ENCODE peak calls at places on chromosome 2, in eight cellular contexts. One of them, this sample, is unnamed. For H3K36me3, the result is how much of the 10 kb centered on the place peaks cover.

GRCh38 chr2:183490930-183491329 is 366.7 kb downstream of the NUP35 start:
- DNase-seq in fibroblast of lung: peak
- DNase-seq in astrocyte: peak
- DNase-seq in CD8-positive, alpha-beta T cell: no peak
- DNase-seq in mesenchymal stem cell: peak
- DNase-seq in ovary: no peak
- DNase-seq in HAP-1: no peak
- DNase-seq in neuronal stem cell: no peak
- DNase-seq in this sample: no peak

GRCh38 chr2:222805591-222806304 is 55.1 kb upstream of the ACSL3 start:
- DNase-seq in fibroblast of lung: no peak
- DNase-seq in astrocyte: no peak
- DNase-seq in CD8-positive, alpha-beta T cell: no peak
- DNase-seq in mesenchymal stem cell: peak
- DNase-seq in ovary: no peak
- DNase-seq in HAP-1: no peak
- DNase-seq in neuronal stem cell: no peak
- DNase-seq in this sample: no peak

GRCh38 chr2:135800513-135801460 is 36.2 kb downstream of the LCT start:
- DNase-seq in fibroblast of lung: no peak
- DNase-seq in astrocyte: no peak
- DNase-seq in CD8-positive, alpha-beta T cell: no peak
- DNase-seq in mesenchymal stem cell: no peak
- DNase-seq in ovary: no peak
- DNase-seq in HAP-1: no peak
- DNase-seq in neuronal stem cell: no peak
- DNase-seq in this sample: no peak

GRCh38 chr2:133146893-133147292 is 421.4 kb downstream of the NCKAP5 start:
- DNase-seq in fibroblast of lung: no peak
- DNase-seq in astrocyte: no peak
- DNase-seq in CD8-positive, alpha-beta T cell: no peak
- DNase-seq in mesenchymal stem cell: no peak
- DNase-seq in ovary: no peak
- DNase-seq in HAP-1: no peak
- DNase-seq in neuronal stem cell: no peak
- DNase-seq in this sample: no peak

GRCh38 chr2:19711470-19712372 is 190.1 kb downstream of the TTC32 start:
- DNase-seq in fibroblast of lung: peak
- DNase-seq in astrocyte: peak
- DNase-seq in CD8-positive, alpha-beta T cell: no peak
- DNase-seq in mesenchymal stem cell: peak
- DNase-seq in ovary: no peak
- DNase-seq in HAP-1: peak
- DNase-seq in neuronal stem cell: peak
- DNase-seq in this sample: no peak

GRCh38 chr2:148737742-148738141 is 93.2 kb downstream of the EPC2 start:
- DNase-seq in fibroblast of lung: no peak
- DNase-seq in astrocyte: no peak
- DNase-seq in CD8-positive, alpha-beta T cell: no peak
- DNase-seq in mesenchymal stem cell: no peak
- DNase-seq in ovary: no peak
- DNase-seq in HAP-1: no peak
- DNase-seq in neuronal stem cell: no peak
- DNase-seq in this sample: no peak

GRCh38 chr2:238561230-238561629 is 134.5 kb downstream of the ASB1 start:
- DNase-seq in fibroblast of lung: peak
- DNase-seq in astrocyte: peak
- DNase-seq in CD8-positive, alpha-beta T cell: no peak
- DNase-seq in mesenchymal stem cell: no peak
- DNase-seq in ovary: no peak
- DNase-seq in HAP-1: no peak
- DNase-seq in neuronal stem cell: no peak
- DNase-seq in this sample: no peak

GRCh38 chr2:120875431-120875830 is 139.8 kb downstream of the GLI2 start:
- DNase-seq in fibroblast of lung: no peak
- DNase-seq in astrocyte: no peak
- DNase-seq in CD8-positive, alpha-beta T cell: no peak
- DNase-seq in mesenchymal stem cell: no peak
- DNase-seq in ovary: no peak
- DNase-seq in HAP-1: no peak
- DNase-seq in neuronal stem cell: no peak
- DNase-seq in this sample: no peak

GRCh38 chr2:194105358-194105757 is 1551.7 kb upstream of the SLC39A10 start:
- DNase-seq in fibroblast of lung: no peak
- DNase-seq in astrocyte: no peak
- DNase-seq in CD8-positive, alpha-beta T cell: no peak
- DNase-seq in mesenchymal stem cell: no peak
- DNase-seq in ovary: no peak
- DNase-seq in HAP-1: no peak
- DNase-seq in neuronal stem cell: no peak
- DNase-seq in this sample: no peak

GRCh38 chr2:14587119-14587518 is 45.4 kb upstream of the LRATD1 start:
- DNase-seq in fibroblast of lung: peak
- DNase-seq in astrocyte: peak
- DNase-seq in CD8-positive, alpha-beta T cell: no peak
- DNase-seq in mesenchymal stem cell: no peak
- DNase-seq in ovary: no peak
- DNase-seq in HAP-1: no peak
- DNase-seq in neuronal stem cell: no peak
- DNase-seq in this sample: no peak

GRCh38 chr2:119290859-119291587 is 67.4 kb downstream of the STEAP3 start:
- DNase-seq in fibroblast of lung: peak
- DNase-seq in astrocyte: no peak
- DNase-seq in CD8-positive, alpha-beta T cell: no peak
- DNase-seq in mesenchymal stem cell: peak
- DNase-seq in ovary: peak
- DNase-seq in HAP-1: peak
- DNase-seq in neuronal stem cell: peak
- DNase-seq in this sample: no peak

GRCh38 chr2:240967681-240968621 is 30.5 kb upstream of the SNED1 start:
- DNase-seq in fibroblast of lung: no peak
- DNase-seq in astrocyte: no peak
- DNase-seq in CD8-positive, alpha-beta T cell: no peak
- DNase-seq in mesenchymal stem cell: no peak
- DNase-seq in ovary: no peak
- DNase-seq in HAP-1: no peak
- DNase-seq in neuronal stem cell: no peak
- DNase-seq in this sample: no peak

GRCh38 chr2:111184725-111185495 is 64.2 kb downstream of the BCL2L11 start:
- DNase-seq in fibroblast of lung: no peak
- DNase-seq in astrocyte: no peak
- DNase-seq in CD8-positive, alpha-beta T cell: no peak
- DNase-seq in mesenchymal stem cell: no peak
- DNase-seq in ovary: no peak
- DNase-seq in HAP-1: no peak
- DNase-seq in neuronal stem cell: no peak
- DNase-seq in this sample: no peak

GRCh38 chr2:54332386-54332785 is 76.4 kb upstream of the TSPYL6 start:
- DNase-seq in fibroblast of lung: peak
- DNase-seq in astrocyte: no peak
- DNase-seq in CD8-positive, alpha-beta T cell: no peak
- DNase-seq in mesenchymal stem cell: no peak
- DNase-seq in ovary: no peak
- DNase-seq in HAP-1: no peak
- DNase-seq in neuronal stem cell: no peak
- DNase-seq in this sample: no peak

GRCh38 chr2:47536696-47537095 is 133.7 kb downstream of the MSH2 start:
- DNase-seq in fibroblast of lung: peak
- DNase-seq in astrocyte: peak
- DNase-seq in CD8-positive, alpha-beta T cell: no peak
- DNase-seq in mesenchymal stem cell: no peak
- DNase-seq in ovary: no peak
- DNase-seq in HAP-1: no peak
- DNase-seq in neuronal stem cell: no peak
- DNase-seq in this sample: no peak

GRCh38 chr2:47535073-47535472 is 132.1 kb downstream of the MSH2 start:
- DNase-seq in fibroblast of lung: no peak
- DNase-seq in astrocyte: no peak
- DNase-seq in CD8-positive, alpha-beta T cell: no peak
- DNase-seq in mesenchymal stem cell: no peak
- DNase-seq in ovary: no peak
- DNase-seq in HAP-1: no peak
- DNase-seq in neuronal stem cell: no peak
- DNase-seq in this sample: no peak

GRCh38 chr2:47535991-47536390 is 133.0 kb downstream of the MSH2 start:
- DNase-seq in fibroblast of lung: peak
- DNase-seq in astrocyte: peak
- DNase-seq in CD8-positive, alpha-beta T cell: no peak
- DNase-seq in mesenchymal stem cell: peak
- DNase-seq in ovary: no peak
- DNase-seq in HAP-1: no peak
- DNase-seq in neuronal stem cell: no peak
- DNase-seq in this sample: no peak

GRCh38 chr2:47541848-47542450 is 139.0 kb downstream of the MSH2 start:
- DNase-seq in fibroblast of lung: no peak
- DNase-seq in astrocyte: no peak
- DNase-seq in CD8-positive, alpha-beta T cell: no peak
- DNase-seq in mesenchymal stem cell: peak
- DNase-seq in ovary: no peak
- DNase-seq in HAP-1: no peak
- DNase-seq in neuronal stem cell: no peak
- DNase-seq in this sample: no peak

GRCh38 chr2:47539228-47539627 is 136.3 kb downstream of the MSH2 start:
- DNase-seq in fibroblast of lung: no peak
- DNase-seq in astrocyte: no peak
- DNase-seq in CD8-positive, alpha-beta T cell: no peak
- DNase-seq in mesenchymal stem cell: no peak
- DNase-seq in ovary: no peak
- DNase-seq in HAP-1: no peak
- DNase-seq in neuronal stem cell: no peak
- DNase-seq in this sample: no peak
- H3K36me3 ChIP-seq in fibroblast of lung: under half
- H3K36me3 ChIP-seq in astrocyte: under half
- H3K36me3 ChIP-seq in CD8-positive, alpha-beta T cell: under half
- H3K36me3 ChIP-seq in mesenchymal stem cell: under half
- H3K36me3 ChIP-seq in ovary: under half
- H3K36me3 ChIP-seq in HAP-1: under half
- H3K36me3 ChIP-seq in neuronal stem cell: under half
- H3K36me3 ChIP-seq in this sample: under half

GRCh38 chr2:37230581-37230980 is 815 bp downstream of the CEBPZ start:
- DNase-seq in fibroblast of lung: peak
- DNase-seq in astrocyte: peak
- DNase-seq in CD8-positive, alpha-beta T cell: no peak
- DNase-seq in mesenchymal stem cell: peak
- DNase-seq in ovary: no peak
- DNase-seq in HAP-1: no peak
- DNase-seq in neuronal stem cell: no peak
- DNase-seq in this sample: no peak

GRCh38 chr2:37226863-37227262 is 4.5 kb downstream of the CEBPZ start:
- DNase-seq in fibroblast of lung: no peak
- DNase-seq in astrocyte: no peak
- DNase-seq in CD8-positive, alpha-beta T cell: no peak
- DNase-seq in mesenchymal stem cell: no peak
- DNase-seq in ovary: no peak
- DNase-seq in HAP-1: peak
- DNase-seq in neuronal stem cell: no peak
- DNase-seq in this sample: no peak

GRCh38 chr2:37232131-37232933 is 874 bp downstream of the NDUFAF7 start:
- DNase-seq in fibroblast of lung: peak
- DNase-seq in astrocyte: peak
- DNase-seq in CD8-positive, alpha-beta T cell: no peak
- DNase-seq in mesenchymal stem cell: no peak
- DNase-seq in ovary: peak
- DNase-seq in HAP-1: no peak
- DNase-seq in neuronal stem cell: no peak
- DNase-seq in this sample: peak

GRCh38 chr2:37231251-37232130 is at the start of the genes CEBPZ and NDUFAF7:
- DNase-seq in fibroblast of lung: peak
- DNase-seq in astrocyte: peak
- DNase-seq in CD8-positive, alpha-beta T cell: peak
- DNase-seq in mesenchymal stem cell: peak
- DNase-seq in ovary: peak
- DNase-seq in HAP-1: peak
- DNase-seq in neuronal stem cell: peak
- DNase-seq in this sample: peak

GRCh38 chr2:37228788-37229187 is 2.6 kb downstream of the CEBPZ start:
- DNase-seq in fibroblast of lung: no peak
- DNase-seq in astrocyte: no peak
- DNase-seq in CD8-positive, alpha-beta T cell: no peak
- DNase-seq in mesenchymal stem cell: no peak
- DNase-seq in ovary: no peak
- DNase-seq in HAP-1: no peak
- DNase-seq in neuronal stem cell: no peak
- DNase-seq in this sample: no peak
- H3K36me3 ChIP-seq in fibroblast of lung: under half
- H3K36me3 ChIP-seq in astrocyte: under half
- H3K36me3 ChIP-seq in CD8-positive, alpha-beta T cell: under half
- H3K36me3 ChIP-seq in mesenchymal stem cell: under half
- H3K36me3 ChIP-seq in ovary: under half
- H3K36me3 ChIP-seq in HAP-1: under half
- H3K36me3 ChIP-seq in neuronal stem cell: half or more
- H3K36me3 ChIP-seq in this sample: under half

DNA sequence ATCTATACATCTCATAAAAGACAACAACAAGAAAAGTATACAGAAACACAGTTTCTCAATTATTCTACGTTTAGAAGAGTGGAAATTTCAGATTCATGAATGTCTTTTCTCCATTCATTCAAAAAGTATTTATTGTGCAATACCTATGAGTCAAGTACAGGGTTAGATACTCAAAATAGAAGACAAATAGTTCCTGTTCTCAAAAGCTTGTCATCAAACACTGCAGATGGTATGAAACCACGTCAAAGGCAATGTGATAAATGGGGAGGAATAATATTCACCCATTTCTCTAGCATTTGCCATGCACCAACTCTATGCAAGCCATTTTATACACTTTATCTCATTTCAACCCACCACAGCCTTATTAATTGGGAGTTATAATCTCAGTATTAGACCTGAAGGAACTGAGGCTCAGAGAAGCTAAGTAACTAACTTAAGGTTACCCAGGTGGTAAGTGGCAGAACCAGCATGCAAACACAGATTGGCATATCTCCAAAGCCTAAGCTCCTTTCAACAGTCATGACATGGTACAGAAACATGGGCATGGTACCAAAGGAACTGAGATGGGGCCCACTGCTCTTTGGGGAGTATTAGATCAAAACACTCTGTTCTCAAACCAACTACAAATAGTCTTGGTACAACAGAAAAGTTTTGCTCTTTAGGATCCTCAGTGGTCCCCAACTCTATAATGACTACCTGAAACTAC is 67.2 kb upstream of the NPAS2 start:
- DNase-seq in fibroblast of lung: peak
- DNase-seq in astrocyte: peak
- DNase-seq in CD8-positive, alpha-beta T cell: no peak
- DNase-seq in mesenchymal stem cell: peak
- DNase-seq in ovary: no peak
- DNase-seq in HAP-1: no peak
- DNase-seq in neuronal stem cell: no peak
- DNase-seq in this sample: no peak
- H3K36me3 ChIP-seq in fibroblast of lung: under half
- H3K36me3 ChIP-seq in astrocyte: under half
- H3K36me3 ChIP-seq in CD8-positive, alpha-beta T cell: under half
- H3K36me3 ChIP-seq in mesenchymal stem cell: under half
- H3K36me3 ChIP-seq in ovary: under half
- H3K36me3 ChIP-seq in HAP-1: under half
- H3K36me3 ChIP-seq in neuronal stem cell: under half
- H3K36me3 ChIP-seq in this sample: under half

GRCh38 chr2:46361920-46362666 is 64.9 kb downstream of the EPAS1 start:
- DNase-seq in fibroblast of lung: no peak
- DNase-seq in astrocyte: no peak
- DNase-seq in CD8-positive, alpha-beta T cell: no peak
- DNase-seq in mesenchymal stem cell: no peak
- DNase-seq in ovary: no peak
- DNase-seq in HAP-1: no peak
- DNase-seq in neuronal stem cell: no peak
- DNase-seq in this sample: no peak
- H3K36me3 ChIP-seq in fibroblast of lung: under half
- H3K36me3 ChIP-seq in astrocyte: under half
- H3K36me3 ChIP-seq in CD8-positive, alpha-beta T cell: under half
- H3K36me3 ChIP-seq in mesenchymal stem cell: half or more
- H3K36me3 ChIP-seq in ovary: under half
- H3K36me3 ChIP-seq in HAP-1: under half
- H3K36me3 ChIP-seq in neuronal stem cell: under half
- H3K36me3 ChIP-seq in this sample: half or more